ENCODE peak calls at places on chromosomes 7 and 10, in nine cellular contexts. One of them, this sample, is unnamed.
A peak's percentile ranks its signal among the peaks of the same experiment; 100 is the strongest.

GRCh38 chr7:78398576-78398975 is 600.0 kb downstream of the PHTF2 start:
- DNase-seq in fibroblast of the aortic adventitia: no peak
- DNase-seq in astrocyte of the cerebellum: no peak
- DNase-seq in fibroblast of mammary gland: no peak
- DNase-seq in upper lobe of right lung: no peak
- DNase-seq in heart left ventricle: no peak
- DNase-seq in NB4: no peak
- DNase-seq in heart right ventricle: no peak
- DNase-seq in IMR-90: no peak
- DNase-seq in this sample: no peak

GRCh38 chr7:37285701-37286475 is 162.8 kb downstream of the ELMO1 start:
- DNase-seq in fibroblast of the aortic adventitia: no peak
- DNase-seq in astrocyte of the cerebellum: no peak
- DNase-seq in fibroblast of mammary gland: no peak
- DNase-seq in upper lobe of right lung: no peak
- DNase-seq in heart left ventricle: no peak
- DNase-seq in NB4: no peak
- DNase-seq in heart right ventricle: no peak
- DNase-seq in IMR-90: no peak
- DNase-seq in this sample: no peak

GRCh38 chr7:78323118-78323517 is 524.5 kb downstream of the PHTF2 start:
- DNase-seq in fibroblast of the aortic adventitia: no peak
- DNase-seq in astrocyte of the cerebellum: no peak
- DNase-seq in fibroblast of mammary gland: no peak
- DNase-seq in upper lobe of right lung: no peak
- DNase-seq in heart left ventricle: no peak
- DNase-seq in NB4: no peak
- DNase-seq in heart right ventricle: no peak
- DNase-seq in IMR-90: no peak
- DNase-seq in this sample: peak; percentile 56

GRCh38 chr10:33421789-33422188 is 87.3 kb upstream of the NRP1 start:
- DNase-seq in fibroblast of the aortic adventitia: peak; percentile 92
- DNase-seq in astrocyte of the cerebellum: peak; percentile 93
- DNase-seq in fibroblast of mammary gland: peak; percentile 95
- DNase-seq in upper lobe of right lung: no peak
- DNase-seq in heart left ventricle: no peak
- DNase-seq in NB4: no peak
- DNase-seq in heart right ventricle: no peak
- DNase-seq in IMR-90: peak; percentile 93
- DNase-seq in this sample: peak; percentile 86

GRCh38 chr7:1256621-1257020 is 23.9 kb downstream of the UNCX start:
- DNase-seq in fibroblast of the aortic adventitia: no peak
- DNase-seq in astrocyte of the cerebellum: no peak
- DNase-seq in fibroblast of mammary gland: no peak
- DNase-seq in upper lobe of right lung: no peak
- DNase-seq in heart left ventricle: no peak
- DNase-seq in NB4: no peak
- DNase-seq in heart right ventricle: no peak
- DNase-seq in IMR-90: no peak
- DNase-seq in this sample: no peak

GRCh38 chr10:98673156-98673765 is 226.5 kb upstream of the HPS1 start:
- DNase-seq in fibroblast of the aortic adventitia: no peak
- DNase-seq in astrocyte of the cerebellum: no peak
- DNase-seq in fibroblast of mammary gland: peak; percentile 48
- DNase-seq in upper lobe of right lung: no peak
- DNase-seq in heart left ventricle: no peak
- DNase-seq in NB4: no peak
- DNase-seq in heart right ventricle: no peak
- DNase-seq in IMR-90: no peak
- DNase-seq in this sample: peak; percentile 70

GRCh38 chr7:17178562-17178961 is 119.9 kb upstream of the AHR start:
- DNase-seq in fibroblast of the aortic adventitia: no peak
- DNase-seq in astrocyte of the cerebellum: no peak
- DNase-seq in fibroblast of mammary gland: no peak
- DNase-seq in upper lobe of right lung: no peak
- DNase-seq in heart left ventricle: no peak
- DNase-seq in NB4: no peak
- DNase-seq in heart right ventricle: no peak
- DNase-seq in IMR-90: no peak
- DNase-seq in this sample: no peak

GRCh38 chr7:151688236-151688780 is 168.6 kb upstream of the RHEB start:
- DNase-seq in fibroblast of the aortic adventitia: no peak
- DNase-seq in astrocyte of the cerebellum: no peak
- DNase-seq in fibroblast of mammary gland: no peak
- DNase-seq in upper lobe of right lung: no peak
- DNase-seq in heart left ventricle: no peak
- DNase-seq in NB4: no peak
- DNase-seq in heart right ventricle: no peak
- DNase-seq in IMR-90: no peak
- DNase-seq in this sample: no peak

GRCh38 chr7:140055833-140056232 is 6.9 kb downstream of the PARP12 start:
- DNase-seq in fibroblast of the aortic adventitia: no peak
- DNase-seq in astrocyte of the cerebellum: no peak
- DNase-seq in fibroblast of mammary gland: no peak
- DNase-seq in upper lobe of right lung: no peak
- DNase-seq in heart left ventricle: no peak
- DNase-seq in NB4: no peak
- DNase-seq in heart right ventricle: no peak
- DNase-seq in IMR-90: no peak
- DNase-seq in this sample: no peak

GRCh38 chr7:130998993-130999602 is 265.1 kb upstream of the KLF14 start:
- DNase-seq in fibroblast of the aortic adventitia: no peak
- DNase-seq in astrocyte of the cerebellum: peak; percentile 52
- DNase-seq in fibroblast of mammary gland: peak; percentile 65
- DNase-seq in upper lobe of right lung: no peak
- DNase-seq in heart left ventricle: no peak
- DNase-seq in NB4: no peak
- DNase-seq in heart right ventricle: no peak
- DNase-seq in IMR-90: peak; percentile 64
- DNase-seq in this sample: peak; percentile 33

GRCh38 chr10:98980353-98980752 is 255.3 kb downstream of the HPSE2 start:
- DNase-seq in fibroblast of the aortic adventitia: no peak
- DNase-seq in astrocyte of the cerebellum: no peak
- DNase-seq in fibroblast of mammary gland: no peak
- DNase-seq in upper lobe of right lung: no peak
- DNase-seq in heart left ventricle: no peak
- DNase-seq in NB4: peak; percentile 47
- DNase-seq in heart right ventricle: no peak
- DNase-seq in IMR-90: no peak
- DNase-seq in this sample: no peak

GRCh38 chr7:144830811-144831210 is 5.0 kb downstream of the TPK1 start:
- DNase-seq in fibroblast of the aortic adventitia: peak; percentile 44
- DNase-seq in astrocyte of the cerebellum: no peak
- DNase-seq in fibroblast of mammary gland: peak; percentile 62
- DNase-seq in upper lobe of right lung: no peak
- DNase-seq in heart left ventricle: no peak
- DNase-seq in NB4: no peak
- DNase-seq in heart right ventricle: no peak
- DNase-seq in IMR-90: peak; percentile 4
- DNase-seq in this sample: no peak

GRCh38 chr7:117323877-117324699 is 1.2 kb upstream of the WNT2 start:
- DNase-seq in fibroblast of the aortic adventitia: peak; percentile 97
- DNase-seq in astrocyte of the cerebellum: no peak
- DNase-seq in fibroblast of mammary gland: peak; percentile 64
- DNase-seq in upper lobe of right lung: peak; percentile 78
- DNase-seq in heart left ventricle: peak; percentile 46
- DNase-seq in NB4: no peak
- DNase-seq in heart right ventricle: peak; percentile 36
- DNase-seq in IMR-90: peak; percentile 70
- DNase-seq in this sample: no peak

GRCh38 chr10:97318772-97319651 is at the start of gene FRAT1:
- DNase-seq in fibroblast of the aortic adventitia: peak; percentile 94
- DNase-seq in astrocyte of the cerebellum: peak; percentile 62
- DNase-seq in fibroblast of mammary gland: peak; percentile 94
- DNase-seq in upper lobe of right lung: peak; percentile 97
- DNase-seq in heart left ventricle: peak; percentile 92
- DNase-seq in NB4: peak; percentile 92
- DNase-seq in heart right ventricle: peak; percentile 92
- DNase-seq in IMR-90: peak; percentile 93
- DNase-seq in this sample: peak; percentile 73

GRCh38 chr10:97321032-97321806 is 2.1 kb downstream of the FRAT1 start:
- DNase-seq in fibroblast of the aortic adventitia: no peak
- DNase-seq in astrocyte of the cerebellum: no peak
- DNase-seq in fibroblast of mammary gland: no peak
- DNase-seq in upper lobe of right lung: peak; percentile 73
- DNase-seq in heart left ventricle: peak; percentile 32
- DNase-seq in NB4: peak; percentile 62
- DNase-seq in heart right ventricle: peak; percentile 34
- DNase-seq in IMR-90: no peak
- DNase-seq in this sample: no peak

GRCh38 chr10:97319671-97320479 is 804 bp downstream of the FRAT1 start:
- DNase-seq in fibroblast of the aortic adventitia: no peak
- DNase-seq in astrocyte of the cerebellum: no peak
- DNase-seq in fibroblast of mammary gland: peak; percentile 14
- DNase-seq in upper lobe of right lung: peak; percentile 88
- DNase-seq in heart left ventricle: peak; percentile 51
- DNase-seq in NB4: peak; percentile 91
- DNase-seq in heart right ventricle: peak; percentile 60
- DNase-seq in IMR-90: no peak
- DNase-seq in this sample: no peak

GRCh38 chr10:97320480-97321031 is 1.5 kb downstream of the FRAT1 start:
- DNase-seq in fibroblast of the aortic adventitia: no peak
- DNase-seq in astrocyte of the cerebellum: no peak
- DNase-seq in fibroblast of mammary gland: no peak
- DNase-seq in upper lobe of right lung: peak; percentile 70
- DNase-seq in heart left ventricle: peak; percentile 24
- DNase-seq in NB4: no peak
- DNase-seq in heart right ventricle: peak; percentile 22
- DNase-seq in IMR-90: no peak
- DNase-seq in this sample: no peak

DNA sequence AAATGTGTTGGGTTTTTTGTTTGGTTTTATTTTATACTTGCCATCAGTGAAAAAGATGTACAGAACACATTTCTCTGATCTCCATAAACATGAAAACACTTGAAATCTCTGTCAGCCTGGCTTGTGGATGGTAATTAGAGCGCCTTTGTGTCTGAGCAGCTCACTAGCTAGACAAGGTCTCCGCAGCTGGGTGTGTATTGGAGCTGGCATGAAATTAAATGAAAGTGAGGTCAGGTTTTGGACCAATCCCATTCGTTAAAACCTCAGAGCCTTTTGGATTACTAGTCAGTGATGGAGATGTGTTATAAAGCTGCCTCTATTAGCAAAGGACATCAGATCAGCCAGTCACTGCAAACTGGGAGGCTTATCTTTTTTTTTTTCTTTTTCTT is 2.7 kb downstream of the FRAT1 start:
- DNase-seq in fibroblast of the aortic adventitia: no peak
- DNase-seq in astrocyte of the cerebellum: no peak
- DNase-seq in fibroblast of mammary gland: no peak
- DNase-seq in upper lobe of right lung: no peak
- DNase-seq in heart left ventricle: no peak
- DNase-seq in NB4: no peak
- DNase-seq in heart right ventricle: no peak
- DNase-seq in IMR-90: no peak
- DNase-seq in this sample: no peak
- TF ChIP-seq CTCF in fibroblast of the aortic adventitia: no peak
- TF ChIP-seq CTCF in astrocyte of the cerebellum: no peak
- TF ChIP-seq CTCF in fibroblast of mammary gland: no peak
- TF ChIP-seq CTCF in upper lobe of right lung: no peak
- TF ChIP-seq CTCF in heart left ventricle: no peak
- TF ChIP-seq CTCF in NB4: no peak
- TF ChIP-seq CTCF in heart right ventricle: no peak
- TF ChIP-seq CTCF in IMR-90: no peak
- TF ChIP-seq CTCF in this sample: no peak

DNA sequence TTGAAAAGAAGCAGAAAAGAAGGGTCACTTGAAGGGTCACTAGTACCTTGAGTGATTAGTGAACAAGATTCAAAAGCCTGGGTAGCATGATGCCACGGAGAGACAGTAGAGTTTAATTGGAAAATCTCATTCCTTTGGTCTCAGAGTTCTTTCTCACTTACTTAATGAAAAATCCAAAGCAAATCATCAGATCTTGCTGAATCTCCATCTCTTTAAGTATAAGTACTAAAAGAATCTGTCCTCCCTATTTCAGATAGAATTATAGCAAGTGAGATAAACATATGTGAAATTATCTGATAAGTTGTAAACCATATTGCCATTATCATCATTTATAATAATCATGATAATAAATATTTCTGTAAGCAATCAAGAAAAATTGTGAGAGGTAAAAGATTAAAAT is 47.6 kb downstream of the PTN start:
- DNase-seq in fibroblast of the aortic adventitia: no peak
- DNase-seq in astrocyte of the cerebellum: no peak
- DNase-seq in fibroblast of mammary gland: no peak
- DNase-seq in upper lobe of right lung: no peak
- DNase-seq in heart left ventricle: no peak
- DNase-seq in NB4: no peak
- DNase-seq in heart right ventricle: no peak
- DNase-seq in IMR-90: no peak
- DNase-seq in this sample: no peak
- TF ChIP-seq CTCF in fibroblast of the aortic adventitia: no peak
- TF ChIP-seq CTCF in astrocyte of the cerebellum: no peak
- TF ChIP-seq CTCF in fibroblast of mammary gland: no peak
- TF ChIP-seq CTCF in upper lobe of right lung: no peak
- TF ChIP-seq CTCF in heart left ventricle: no peak
- TF ChIP-seq CTCF in NB4: no peak
- TF ChIP-seq CTCF in heart right ventricle: no peak
- TF ChIP-seq CTCF in IMR-90: no peak
- TF ChIP-seq CTCF in this sample: no peak

DNA sequence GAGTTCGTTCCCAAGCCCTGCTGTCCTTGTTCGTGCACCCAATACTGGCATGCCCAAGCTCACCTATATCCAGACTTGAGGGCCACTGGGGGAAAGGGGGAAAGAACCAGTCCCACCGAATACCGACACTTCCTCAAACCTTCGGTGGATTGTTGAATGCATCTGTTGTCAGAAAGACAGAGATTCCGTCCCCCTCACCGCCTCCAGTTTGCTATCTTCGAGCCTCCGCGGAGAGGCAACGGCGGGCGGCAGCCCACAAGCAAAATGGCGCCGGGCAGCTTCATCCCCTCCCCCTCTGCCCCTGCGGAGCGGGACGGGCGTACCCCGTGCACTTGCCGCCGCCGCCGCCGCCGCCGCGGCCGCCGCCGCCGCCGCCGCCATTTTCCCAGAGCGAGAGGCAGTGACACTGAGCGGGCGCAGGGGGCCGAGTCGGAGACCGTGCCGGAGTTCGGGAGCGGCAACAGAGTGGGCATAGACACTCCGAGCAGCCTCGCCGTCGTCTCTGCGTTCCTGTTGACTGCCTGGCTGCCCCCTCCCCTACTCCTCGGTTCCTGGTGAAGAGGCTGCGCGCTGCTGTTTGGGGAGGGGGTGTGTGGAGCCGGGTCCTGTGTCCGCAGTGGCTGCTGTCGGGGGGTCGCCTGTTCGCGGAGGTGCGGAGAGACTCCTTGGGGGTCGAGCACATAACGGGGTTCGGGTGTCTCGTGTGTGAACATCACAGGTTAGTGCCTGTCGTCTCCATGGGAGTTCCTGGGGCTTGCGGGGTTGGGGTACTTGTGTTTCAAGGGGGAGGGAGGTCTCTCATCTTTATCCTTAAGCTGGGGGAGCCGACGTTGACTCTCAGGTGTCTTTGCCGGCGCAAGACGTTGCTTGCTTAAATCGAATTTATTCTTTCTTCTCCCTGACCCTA is at the start of gene KMT2E:
- DNase-seq in fibroblast of the aortic adventitia: peak; percentile 81
- DNase-seq in astrocyte of the cerebellum: peak; percentile 53
- DNase-seq in fibroblast of mammary gland: peak; percentile 76
- DNase-seq in upper lobe of right lung: peak; percentile 96
- DNase-seq in heart left ventricle: peak; percentile 93
- DNase-seq in NB4: peak; percentile 93
- DNase-seq in heart right ventricle: peak; percentile 91
- DNase-seq in IMR-90: peak; percentile 77
- DNase-seq in this sample: peak; percentile 83
- TF ChIP-seq CTCF in fibroblast of the aortic adventitia: no peak
- TF ChIP-seq CTCF in astrocyte of the cerebellum: no peak
- TF ChIP-seq CTCF in fibroblast of mammary gland: no peak
- TF ChIP-seq CTCF in upper lobe of right lung: no peak
- TF ChIP-seq CTCF in heart left ventricle: no peak
- TF ChIP-seq CTCF in NB4: no peak
- TF ChIP-seq CTCF in heart right ventricle: no peak
- TF ChIP-seq CTCF in IMR-90: peak; percentile 20
- TF ChIP-seq CTCF in this sample: peak; percentile 46

GRCh38 chr7:20402297-20403230 is 71.9 kb downstream of the ITGB8 start:
- DNase-seq in fibroblast of the aortic adventitia: peak; percentile 60
- DNase-seq in astrocyte of the cerebellum: no peak
- DNase-seq in fibroblast of mammary gland: peak; percentile 23
- DNase-seq in upper lobe of right lung: no peak
- DNase-seq in heart left ventricle: no peak
- DNase-seq in NB4: no peak
- DNase-seq in heart right ventricle: no peak
- DNase-seq in IMR-90: peak; percentile 5
- DNase-seq in this sample: no peak
- TF ChIP-seq CTCF in fibroblast of the aortic adventitia: peak; percentile 48
- TF ChIP-seq CTCF in astrocyte of the cerebellum: peak; percentile 41
- TF ChIP-seq CTCF in fibroblast of mammary gland: peak; percentile 51
- TF ChIP-seq CTCF in upper lobe of right lung: peak; percentile 38
- TF ChIP-seq CTCF in heart left ventricle: peak; percentile 43
- TF ChIP-seq CTCF in NB4: peak; percentile 11
- TF ChIP-seq CTCF in heart right ventricle: peak; percentile 46
- TF ChIP-seq CTCF in IMR-90: peak; percentile 50
- TF ChIP-seq CTCF in this sample: peak; percentile 71